ENCODE peak calls at places on chromosome 11, in seven cellular contexts. Z, T, V, K, E, O and B are unnamed samples. For H3K9me3, the result is how much of the 10 kb centered on the place peaks cover.

GRCh38 chr11:131468565-131468964 is 98.2 kb downstream of the NTM start:
- DNase-seq in Z (no peak), T (no peak), V (no peak), K (no peak), E (no peak), O (no peak), B (no peak)

GRCh38 chr11:119742263-119742861 is 13.4 kb upstream of the NECTIN1 start:
- DNase-seq in Z (no peak), T (no peak), V (no peak), K (peak), E (no peak), O (peak), B (no peak)

GRCh38 chr11:19924321-19925115 is 211.9 kb downstream of the NAV2 start:
- DNase-seq in Z (no peak), T (no peak), V (no peak), K (no peak), E (no peak), O (no peak), B (no peak)

GRCh38 chr11:35683728-35684339 is 21.3 kb downstream of the TRIM44 start:
- DNase-seq in Z (no peak), T (no peak), V (no peak), K (no peak), E (no peak), O (no peak), B (no peak)

GRCh38 chr11:61120865-61121831 is 18.9 kb downstream of the CD5 start:
- DNase-seq in Z (no peak), T (no peak), V (no peak), K (peak), E (no peak), O (no peak), B (no peak)

GRCh38 chr11:763073-763463 is 14.2 kb downstream of the GATD1 start:
- DNase-seq in Z (no peak), T (no peak), V (no peak), K (peak), E (no peak), O (peak), B (no peak)

GRCh38 chr11:2210366-2211112 is 38.9 kb upstream of the TH start:
- DNase-seq in Z (no peak), T (no peak), V (no peak), K (no peak), E (no peak), O (no peak), B (no peak)

GRCh38 chr11:77821349-77821851 is 456 bp downstream of the AAMDC start:
- DNase-seq in Z (peak), T (no peak), V (peak), K (peak), E (no peak), O (no peak), B (peak)

GRCh38 chr11:35179466-35180135 is 40.6 kb downstream of the CD44 start:
- DNase-seq in Z (no peak), T (no peak), V (no peak), K (no peak), E (no peak), O (no peak), B (no peak)

GRCh38 chr11:114482114-114482513 is 42.8 kb downstream of the REXO2 start:
- DNase-seq in Z (no peak), T (no peak), V (no peak), K (no peak), E (no peak), O (no peak), B (no peak)

GRCh38 chr11:63564056-63564784 is 1.0 kb upstream of the PLAAT2 start:
- DNase-seq in Z (no peak), T (no peak), V (no peak), K (no peak), E (no peak), O (no peak), B (no peak)

GRCh38 chr11:788009-788640 is 1.8 kb downstream of the CEND1 start:
- DNase-seq in Z (no peak), T (no peak), V (no peak), K (no peak), E (no peak), O (no peak), B (no peak)

GRCh38 chr11:10920205-10920604 is 62.4 kb upstream of the ZBED5 start:
- DNase-seq in Z (no peak), T (no peak), V (no peak), K (no peak), E (no peak), O (peak), B (no peak)

GRCh38 chr11:45021692-45022130 is 71.0 kb upstream of the TP53I11 start:
- DNase-seq in Z (no peak), T (no peak), V (no peak), K (peak), E (no peak), O (no peak), B (peak)

GRCh38 chr11:112525844-112526590 is 265.4 kb upstream of the PLET1 start:
- DNase-seq in Z (no peak), T (no peak), V (no peak), K (no peak), E (no peak), O (no peak), B (no peak)

GRCh38 chr11:17414317-17414737 is 25.9 kb upstream of the KCNJ11 start:
- DNase-seq in Z (no peak), T (no peak), V (no peak), K (no peak), E (no peak), O (no peak), B (no peak)

GRCh38 chr11:66956689-66957290 is 1.4 kb downstream of the PC start:
- DNase-seq in Z (no peak), T (no peak), V (peak), K (no peak), E (no peak), O (peak), B (no peak)

GRCh38 chr11:19332476-19332875 is 91.7 kb upstream of the E2F8 start:
- DNase-seq in Z (no peak), T (no peak), V (no peak), K (no peak), E (no peak), O (no peak), B (no peak)

GRCh38 chr11:120172921-120173705 is 35.2 kb upstream of the TRIM29 start:
- DNase-seq in Z (no peak), T (no peak), V (no peak), K (peak), E (no peak), O (no peak), B (no peak)

GRCh38 chr11:24406389-24406788 is 90.5 kb upstream of the LUZP2 start:
- DNase-seq in Z (no peak), T (no peak), V (no peak), K (no peak), E (no peak), O (no peak), B (no peak)

GRCh38 chr11:69481393-69481844 is at the start of gene LINC01488:
- DNase-seq in Z (no peak), T (no peak), V (no peak), K (no peak), E (no peak), O (no peak), B (no peak)

GRCh38 chr11:47378011-47378835 is at the start of gene SPI1:
- DNase-seq in Z (no peak), T (no peak), V (no peak), K (peak), E (no peak), O (peak), B (no peak)

GRCh38 chr11:124880958-124881357 is 15.7 kb downstream of the ROBO3 start:
- DNase-seq in Z (no peak), T (no peak), V (no peak), K (no peak), E (no peak), O (no peak), B (no peak)

GRCh38 chr11:77062924-77063323 is 3.8 kb upstream of the CAPN5 start:
- DNase-seq in Z (no peak), T (no peak), V (no peak), K (no peak), E (no peak), O (no peak), B (no peak)

GRCh38 chr11:68706237-68706636 is 21.9 kb downstream of the GAL start:
- DNase-seq in Z (no peak), T (no peak), V (no peak), K (no peak), E (no peak), O (no peak), B (no peak)

GRCh38 chr11:117316197-117316961 is at the start of gene BACE1:
- DNase-seq in Z (peak), T (peak), V (peak), K (peak), E (peak), O (no peak), B (peak)

GRCh38 chr11:74397531-74398243 is 546 bp downstream of the PGM2L1 start:
- DNase-seq in Z (peak), T (peak), V (peak), K (peak), E (no peak), O (peak), B (peak)

GRCh38 chr11:100964400-100964799 is 165.2 kb downstream of the PGR start:
- DNase-seq in Z (no peak), T (no peak), V (no peak), K (no peak), E (no peak), O (no peak), B (no peak)

GRCh38 chr11:65226103-65226442 is 35.7 kb upstream of the POLA2 start:
- DNase-seq in Z (no peak), T (no peak), V (no peak), K (no peak), E (no peak), O (no peak), B (no peak)

GRCh38 chr11:65227879-65228278 is 33.9 kb upstream of the POLA2 start:
- DNase-seq in Z (no peak), T (no peak), V (no peak), K (no peak), E (no peak), O (no peak), B (no peak)

GRCh38 chr11:65223031-65223430 is 38.7 kb upstream of the POLA2 start:
- DNase-seq in Z (no peak), T (no peak), V (no peak), K (no peak), E (no peak), O (no peak), B (no peak)

GRCh38 chr11:65225284-65226102 is 36.3 kb upstream of the POLA2 start:
- DNase-seq in Z (no peak), T (no peak), V (peak), K (peak), E (no peak), O (peak), B (peak)

GRCh38 chr11:65224939-65225283 is 36.9 kb upstream of the POLA2 start:
- DNase-seq in Z (peak), T (peak), V (no peak), K (no peak), E (no peak), O (peak), B (peak)
- H3K4me2 ChIP-seq in Z (peak), T (peak), V (peak), K (peak), E (peak), O (peak), B (peak)

GRCh38 chr11:72314199-72314598 is 70.2 kb upstream of the PHOX2A start:
- DNase-seq in Z (no peak), T (no peak), V (no peak), K (no peak), E (no peak), O (no peak), B (no peak)
- H3K9me3 ChIP-seq in Z (under half), T (under half), V (under half), K (under half), E (under half), O (under half), B (under half)

DNA sequence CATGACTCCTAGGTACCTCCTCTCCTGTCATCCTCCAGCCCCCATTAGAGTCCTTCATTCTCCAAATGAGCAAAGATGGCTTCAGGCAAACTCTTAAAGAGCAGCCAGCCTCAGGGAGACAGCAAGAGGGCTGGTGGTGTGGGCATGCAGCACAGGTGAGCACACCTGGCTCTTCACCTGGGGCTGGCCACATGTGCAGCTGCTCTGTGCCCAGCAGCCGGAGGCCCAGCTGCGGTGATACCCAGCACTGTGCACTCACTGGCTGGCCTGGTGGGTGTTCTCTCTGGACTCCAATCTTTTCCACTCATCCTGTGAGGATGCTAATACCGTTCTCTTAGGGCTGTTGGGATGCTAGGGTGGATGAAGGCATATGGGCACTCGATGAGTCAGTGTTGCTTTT is 106.1 kb upstream of the PARVA start:
- DNase-seq in Z (no peak), T (no peak), V (no peak), K (no peak), E (no peak), O (no peak), B (no peak)
- TF ChIP-seq MAX in Z (no peak), T (no peak), V (no peak), K (no peak), E (no peak), O (no peak), B (no peak)

GRCh38 chr11:32821917-32822560 is 7.7 kb upstream of the PRRG4 start:
- DNase-seq in Z (no peak), T (no peak), V (no peak), K (no peak), E (no peak), O (no peak), B (no peak)

GRCh38 chr11:32817843-32818183 is 11.9 kb upstream of the PRRG4 start:
- DNase-seq in Z (no peak), T (no peak), V (no peak), K (no peak), E (no peak), O (no peak), B (no peak)

GRCh38 chr11:32817181-32817842 is 12.4 kb upstream of the PRRG4 start:
- DNase-seq in Z (no peak), T (no peak), V (no peak), K (no peak), E (no peak), O (no peak), B (no peak)

GRCh38 chr11:32821517-32821916 is 8.2 kb upstream of the PRRG4 start:
- DNase-seq in Z (no peak), T (no peak), V (no peak), K (no peak), E (no peak), O (no peak), B (no peak)

GRCh38 chr11:32819187-32819586 is 10.5 kb upstream of the PRRG4 start:
- DNase-seq in Z (no peak), T (no peak), V (no peak), K (no peak), E (no peak), O (no peak), B (no peak)
- H3K4me2 ChIP-seq in Z (no peak), T (no peak), V (no peak), K (no peak), E (no peak), O (no peak), B (no peak)

GRCh38 chr11:70640408-70640807 is 242.1 kb downstream of the CTTN start:
- DNase-seq in Z (no peak), T (no peak), V (no peak), K (no peak), E (no peak), O (no peak), B (no peak)
- H3K9me3 ChIP-seq in Z (under half), T (under half), V (under half), K (under half), E (under half), O (under half), B (under half)

DNA sequence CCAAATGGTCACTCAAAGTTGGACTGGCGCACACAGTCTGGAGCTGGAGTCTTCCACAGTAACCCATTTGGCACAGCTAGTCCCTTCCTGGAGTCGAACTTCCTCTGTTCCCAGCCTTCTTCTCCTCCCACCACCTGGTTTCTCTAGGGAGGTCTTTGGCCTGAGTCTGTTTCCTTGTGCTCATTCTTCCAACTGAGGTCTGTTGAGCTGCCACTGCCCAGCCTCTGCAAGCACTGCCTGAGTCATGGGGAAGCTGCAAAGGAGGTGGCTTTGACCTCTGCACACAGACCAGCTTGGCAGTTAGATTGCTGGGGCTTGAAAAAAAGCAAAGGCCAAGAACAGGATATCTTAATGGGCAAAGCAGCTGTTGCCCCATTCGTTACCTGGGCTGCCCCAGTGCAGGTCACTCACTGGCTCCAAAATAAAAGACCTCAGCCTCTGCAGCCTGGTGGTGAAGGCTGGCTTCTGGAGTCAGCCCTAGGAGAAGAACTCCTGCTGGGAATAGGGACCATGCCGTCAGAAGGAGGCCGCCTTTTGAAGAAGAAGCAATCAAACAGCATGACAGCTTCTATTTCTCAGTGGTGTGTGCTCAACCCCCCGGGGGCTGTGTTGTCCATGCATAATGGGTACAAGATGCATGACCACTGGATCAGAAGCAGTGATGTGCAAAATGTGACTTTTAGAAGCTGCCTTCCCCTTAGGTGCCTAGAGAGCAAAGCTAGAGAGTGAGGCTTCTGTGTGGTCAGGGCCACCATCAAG is 3.0 kb downstream of the ADAMTS15 start:
- DNase-seq in Z (no peak), T (no peak), V (no peak), K (no peak), E (no peak), O (no peak), B (no peak)
- TF ChIP-seq MAX in Z (no peak), T (no peak), V (no peak), K (no peak), E (no peak), O (no peak), B (no peak)

DNA sequence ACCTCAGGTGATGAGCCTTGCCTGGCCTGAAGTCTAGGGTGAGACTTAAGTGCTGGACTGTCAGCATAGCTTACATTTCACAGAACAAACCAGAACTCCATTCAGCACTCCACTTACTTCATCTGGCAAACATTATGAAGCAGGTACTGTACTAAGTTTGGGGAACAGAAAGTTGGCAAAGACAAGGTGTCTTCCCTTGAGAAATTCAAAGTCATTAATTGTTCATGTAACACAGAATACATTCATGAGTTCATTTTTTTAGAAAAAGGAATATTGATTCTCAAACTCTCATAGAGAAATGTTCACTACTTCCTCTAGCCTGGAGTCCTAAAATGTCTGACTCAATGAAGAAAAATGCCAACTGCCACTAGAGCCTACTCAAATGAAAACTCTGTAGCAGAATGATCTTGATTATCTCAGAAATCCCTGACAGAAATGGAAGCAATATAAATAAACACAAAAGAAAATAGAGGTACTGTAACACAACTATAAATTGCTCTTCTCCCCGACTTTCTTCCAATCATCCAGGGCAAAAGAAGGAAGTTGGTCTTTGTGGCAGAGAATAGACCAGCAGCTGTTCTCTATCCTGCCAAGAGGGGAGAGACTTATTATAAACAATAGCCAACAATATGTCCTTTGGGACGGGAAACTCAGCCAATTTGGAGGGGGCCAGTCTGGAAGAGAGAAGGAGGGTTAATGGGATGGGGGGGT is 129.2 kb upstream of the MTMR2 start:
- DNase-seq in Z (no peak), T (no peak), V (no peak), K (no peak), E (no peak), O (no peak), B (no peak)
- H3K4me2 ChIP-seq in Z (no peak), T (no peak), V (no peak), K (peak), E (no peak), O (no peak), B (no peak)